ENCODE peak calls at places on chromosomes 13 and 19, in five cellular contexts. W, O, H, G and E are unnamed samples. For H3K4me1, the result is how much of the 10 kb centered on the place peaks cover.

GRCh38 chr13:32595306-32595705 is 9.1 kb downstream of the PDS5B start:
- DNase-seq in W (peak), O (no peak), H (no peak), G (no peak), E (no peak)

GRCh38 chr13:79593611-79594275 is 112.8 kb downstream of the NDFIP2 start:
- DNase-seq in W (peak), O (no peak), H (peak), G (no peak), E (no peak)

GRCh38 chr19:38247734-38248268 is 8.4 kb downstream of the PPP1R14A start:
- DNase-seq in W (no peak), O (no peak), H (peak), G (no peak), E (no peak)

GRCh38 chr13:96806750-96807149 is 187.5 kb downstream of the OXGR1 start:
- DNase-seq in W (no peak), O (no peak), H (no peak), G (no peak), E (no peak)

GRCh38 chr19:29663861-29664752 is 1.2 kb upstream of the PLEKHF1 start:
- DNase-seq in W (peak), O (peak), H (peak), G (no peak), E (no peak)

GRCh38 chr19:34969721-34970120 is 5.7 kb upstream of the ZNF792 start:
- DNase-seq in W (no peak), O (no peak), H (no peak), G (no peak), E (no peak)

GRCh38 chr19:41774515-41774980 is 19.2 kb downstream of the CEACAM6 start:
- DNase-seq in W (no peak), O (no peak), H (no peak), G (no peak), E (no peak)

GRCh38 chr19:1538978-1539377 is 15.1 kb downstream of the PLK5 start:
- DNase-seq in W (no peak), O (no peak), H (no peak), G (no peak), E (no peak)

GRCh38 chr19:41889896-41890295 is 6.9 kb downstream of the ARHGEF1 start:
- DNase-seq in W (no peak), O (no peak), H (no peak), G (no peak), E (no peak)

GRCh38 chr19:46983097-46983496 is 36.5 kb upstream of the NPAS1 start:
- DNase-seq in W (no peak), O (no peak), H (no peak), G (no peak), E (no peak)

GRCh38 chr19:45187421-45188100 is 9.0 kb downstream of the BLOC1S3 start:
- DNase-seq in W (no peak), O (no peak), H (peak), G (no peak), E (peak)

GRCh38 chr13:112905619-112905989 is 63.4 kb upstream of the MCF2L start:
- DNase-seq in W (no peak), O (no peak), H (no peak), G (no peak), E (no peak)

GRCh38 chr13:29887651-29888050 is 37.2 kb upstream of the UBL3 start:
- DNase-seq in W (no peak), O (no peak), H (no peak), G (no peak), E (no peak)

GRCh38 chr19:4754248-4754647 is 30.6 kb upstream of the DPP9 start:
- DNase-seq in W (peak), O (no peak), H (peak), G (no peak), E (no peak)

GRCh38 chr13:70473912-70474311 is 365.7 kb upstream of the KLHL1 start:
- DNase-seq in W (no peak), O (no peak), H (no peak), G (no peak), E (no peak)

GRCh38 chr19:4425531-4425930 is 23.1 kb downstream of the CHAF1A start:
- DNase-seq in W (peak), O (no peak), H (no peak), G (no peak), E (no peak)

GRCh38 chr19:16531380-16531669 is 10.9 kb downstream of the CHERP start:
- DNase-seq in W (no peak), O (no peak), H (no peak), G (no peak), E (no peak)

GRCh38 chr13:43573361-43573740 is 213.4 kb downstream of the ENOX1 start:
- DNase-seq in W (no peak), O (peak), H (peak), G (no peak), E (no peak)

GRCh38 chr13:97417698-97418097 is 16.3 kb upstream of the RAP2A start:
- DNase-seq in W (no peak), O (no peak), H (no peak), G (no peak), E (peak)

GRCh38 chr13:75850915-75851314 is 214.8 kb downstream of the LMO7 start:
- DNase-seq in W (no peak), O (no peak), H (no peak), G (no peak), E (no peak)

GRCh38 chr19:51127755-51128154 is 3.0 kb downstream of the SIGLEC9 start:
- DNase-seq in W (peak), O (peak), H (no peak), G (no peak), E (no peak)

GRCh38 chr19:9070066-9070465 is 16.8 kb upstream of the OR1M1 start:
- DNase-seq in W (no peak), O (no peak), H (peak), G (no peak), E (peak)

GRCh38 chr19:18894254-18895037 is 1.5 kb downstream of the CERS1 start:
- DNase-seq in W (peak), O (no peak), H (peak), G (no peak), E (peak)

GRCh38 chr13:29845440-29846056 is 4.9 kb downstream of the UBL3 start:
- DNase-seq in W (peak), O (no peak), H (no peak), G (no peak), E (no peak)

GRCh38 chr19:14434543-14435319 is 1.6 kb downstream of the PKN1 start:
- DNase-seq in W (peak), O (peak), H (no peak), G (no peak), E (no peak)

GRCh38 chr19:49555600-49556411 is 24.6 kb downstream of the NOSIP start:
- DNase-seq in W (no peak), O (no peak), H (peak), G (peak), E (peak)

GRCh38 chr13:43963726-43964125 is 84.0 kb downstream of the LACC1 start:
- DNase-seq in W (no peak), O (peak), H (peak), G (no peak), E (peak)

GRCh38 chr19:48724796-48725753 is 5.5 kb upstream of the MAMSTR start:
- DNase-seq in W (peak), O (no peak), H (peak), G (no peak), E (peak)

GRCh38 chr13:80048802-80049201 is 292.1 kb downstream of the SPRY2 start:
- DNase-seq in W (peak), O (peak), H (peak), G (peak), E (peak)

GRCh38 chr13:75836441-75836840 is 200.3 kb downstream of the LMO7 start:
- DNase-seq in W (no peak), O (peak), H (no peak), G (no peak), E (no peak)

GRCh38 chr19:38975861-38976271 is 324 bp upstream of the FBXO17 start:
- DNase-seq in W (peak), O (no peak), H (peak), G (no peak), E (peak)

GRCh38 chr19:49363265-49364082 is at the start of gene DKKL1:
- DNase-seq in W (peak), O (peak), H (peak), G (peak), E (peak)

GRCh38 chr13:103157434-103158145 is 91.4 kb upstream of the SLC10A2 start:
- DNase-seq in W (no peak), O (no peak), H (no peak), G (no peak), E (no peak)

GRCh38 chr13:99228737-99229691 is 28.4 kb downstream of the UBAC2 start:
- DNase-seq in W (peak), O (no peak), H (no peak), G (no peak), E (no peak)

GRCh38 chr13:78576266-78576665 is 27.1 kb downstream of the POU4F1 start:
- DNase-seq in W (no peak), O (no peak), H (no peak), G (no peak), E (no peak)
- H3K4ac ChIP-seq in W (no peak), O (no peak), H (no peak), G (no peak), E (no peak)

GRCh38 chr13:90254437-90254836 is 1093.0 kb upstream of the MIR17HG start:
- DNase-seq in W (no peak), O (no peak), H (no peak), G (no peak), E (no peak)

GRCh38 chr13:90256746-90257145 is 1090.7 kb upstream of the MIR17HG start:
- DNase-seq in W (no peak), O (no peak), H (no peak), G (no peak), E (no peak)

GRCh38 chr13:90258129-90258528 is 1089.4 kb upstream of the MIR17HG start:
- DNase-seq in W (no peak), O (no peak), H (no peak), G (no peak), E (no peak)

DNA sequence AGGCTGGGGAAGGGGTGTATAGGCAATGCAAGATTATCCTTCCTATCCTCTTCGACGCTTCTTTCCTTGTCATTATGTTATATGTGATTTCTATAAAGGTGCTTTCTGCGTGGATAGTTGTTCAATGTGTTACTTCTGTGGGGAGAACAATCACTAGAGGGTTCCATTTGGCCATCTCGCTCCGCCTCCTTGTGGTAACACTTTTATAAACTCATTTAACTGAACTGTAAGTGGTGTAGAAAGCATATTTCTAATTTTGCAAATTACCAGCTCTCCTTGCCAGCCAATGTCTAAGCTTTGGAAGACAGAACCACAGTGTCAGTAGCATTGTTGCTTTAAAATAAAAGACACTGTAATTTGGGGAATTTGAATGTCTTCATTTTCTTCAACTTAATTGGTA is 1093.7 kb upstream of the MIR17HG start:
- DNase-seq in W (no peak), O (no peak), H (no peak), G (no peak), E (no peak)
- H2BK120ac ChIP-seq in W (no peak), O (no peak), H (no peak), G (no peak), E (no peak)

DNA sequence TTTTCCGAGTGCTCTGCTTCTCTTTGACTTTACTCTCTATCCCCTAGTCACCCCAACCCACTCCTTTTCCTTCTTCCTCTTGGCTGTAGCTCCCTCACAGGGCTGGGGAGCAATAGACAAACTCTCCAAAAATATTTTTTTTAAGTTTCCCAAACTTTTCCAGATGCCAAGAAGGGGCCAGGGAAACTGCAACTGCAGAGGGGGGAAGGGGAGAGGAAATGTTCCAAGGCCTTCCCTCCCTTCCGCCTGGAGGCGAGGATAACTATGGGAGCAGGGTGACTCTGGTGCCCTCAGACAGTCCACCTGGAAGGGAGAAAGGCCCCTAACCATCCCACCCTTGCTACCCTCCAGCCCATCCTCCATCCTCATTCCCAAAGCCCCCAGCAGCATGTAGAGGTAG is 49.4 kb downstream of the LYL1 start:
- DNase-seq in W (no peak), O (no peak), H (no peak), G (no peak), E (no peak)
- H3K4me1 ChIP-seq in W (half or more), O (under half), H (under half), G (under half), E (under half)

DNA sequence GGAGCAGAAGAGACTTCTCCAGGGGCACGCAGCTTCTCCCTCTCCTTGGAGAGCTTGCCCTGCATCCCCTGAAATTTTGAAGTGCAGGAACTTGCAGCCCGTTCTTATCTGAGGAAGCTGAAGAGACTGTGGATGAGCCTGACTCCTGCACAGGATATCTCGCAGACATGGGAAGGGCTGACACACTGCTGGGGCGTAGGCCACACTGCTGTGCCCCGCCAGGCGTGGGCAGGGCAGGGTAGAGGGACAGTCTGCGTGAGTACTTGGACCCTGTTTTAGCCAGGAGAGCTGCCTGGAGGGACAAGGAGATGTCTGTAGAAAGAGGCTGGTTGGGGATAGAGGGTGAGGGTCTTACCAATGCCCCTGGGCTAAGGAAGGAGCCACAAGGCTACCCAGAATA is 353.7 kb upstream of the NBEA start:
- DNase-seq in W (no peak), O (no peak), H (no peak), G (no peak), E (no peak)
- H3K4ac ChIP-seq in W (no peak), O (no peak), H (no peak), G (no peak), E (no peak)

GRCh38 chr19:3360494-3361383 is 5.6 kb upstream of the NFIC start:
- DNase-seq in W (no peak), O (peak), H (no peak), G (no peak), E (no peak)
- H2BK120ac ChIP-seq in W (peak), O (no peak), H (no peak), G (no peak), E (no peak)